ENCODE peak calls at places on chromosomes 16 and 17, in seven cellular contexts. N, L, V, I, C, B and W are unnamed samples.
A peak's percentile ranks its signal among the peaks of the same experiment; 100 is the strongest.

GRCh38 chr16:49459953-49460735 is 86.5 kb downstream of the C16orf78 start:
- DNase-seq in N (no peak), L (no peak), V (no peak), I (no peak), C (no peak), B (no peak), W (no peak)

GRCh38 chr17:39138416-39139136 is 12.9 kb downstream of the PLXDC1 start:
- DNase-seq in N (no peak), L (no peak), V (no peak), I (no peak), C (no peak), B (no peak), W (no peak)

GRCh38 chr16:66416136-66416535 is 11.0 kb upstream of the BEAN1 start:
- DNase-seq in N (no peak), L (no peak), V (no peak), I (no peak), C (no peak), B (no peak), W (no peak)

GRCh38 chr16:8926827-8927226 is 36.9 kb downstream of the USP7 start:
- DNase-seq in N (no peak), L (no peak), V (no peak), I (no peak), C (no peak), B (no peak), W (no peak)

GRCh38 chr17:21042434-21043295 is at the start of gene USP22:
- DNase-seq in N (no peak), L (no peak), V (no peak), I (peak; percentile 56), C (peak; percentile 71), B (peak; percentile 52), W (no peak)

GRCh38 chr16:77993586-77993985 is 28.8 kb upstream of the CLEC3A start:
- DNase-seq in N (no peak), L (peak; percentile 15), V (no peak), I (no peak), C (no peak), B (no peak), W (no peak)

GRCh38 chr17:81002409-81003361 is 11.0 kb downstream of the CHMP6 start:
- DNase-seq in N (peak; percentile 45), L (no peak), V (no peak), I (peak; percentile 40), C (peak; percentile 76), B (no peak), W (peak; percentile 56)

GRCh38 chr17:17774009-17774881 is 62.5 kb downstream of the SREBF1 start:
- DNase-seq in N (peak; percentile 43), L (no peak), V (no peak), I (no peak), C (no peak), B (no peak), W (no peak)

GRCh38 chr17:49582055-49582703 is 6.5 kb downstream of the NXPH3 start:
- DNase-seq in N (no peak), L (no peak), V (no peak), I (no peak), C (no peak), B (no peak), W (no peak)

GRCh38 chr17:65600518-65600917 is 39.1 kb upstream of the AXIN2 start:
- DNase-seq in N (no peak), L (no peak), V (no peak), I (no peak), C (no peak), B (no peak), W (no peak)

GRCh38 chr17:44354582-44355309 is 8.9 kb downstream of the FAM171A2 start:
- DNase-seq in N (no peak), L (no peak), V (peak; percentile 44), I (no peak), C (no peak), B (peak; percentile 79), W (no peak)

GRCh38 chr16:81478294-81478693 is 33.7 kb downstream of the CMIP start:
- DNase-seq in N (no peak), L (no peak), V (no peak), I (no peak), C (no peak), B (no peak), W (no peak)

GRCh38 chr17:63974594-63975192 is 2.0 kb upstream of the SCN4A start:
- DNase-seq in N (no peak), L (no peak), V (no peak), I (peak; percentile 34), C (no peak), B (no peak), W (no peak)

GRCh38 chr17:11948791-11949190 is 48.5 kb downstream of the ZNF18 start:
- DNase-seq in N (no peak), L (peak; percentile 42), V (no peak), I (peak; percentile 71), C (no peak), B (no peak), W (peak; percentile 10)

GRCh38 chr16:27849621-27850020 is 213.9 kb downstream of the GSG1L start:
- DNase-seq in N (no peak), L (no peak), V (no peak), I (no peak), C (no peak), B (no peak), W (no peak)

GRCh38 chr17:44988256-44988942 is 20.3 kb upstream of the C1QL1 start:
- DNase-seq in N (no peak), L (no peak), V (no peak), I (no peak), C (no peak), B (no peak), W (no peak)

GRCh38 chr17:1583569-1583968 is 21.0 kb upstream of the PITPNA start:
- DNase-seq in N (no peak), L (no peak), V (no peak), I (no peak), C (no peak), B (no peak), W (no peak)

GRCh38 chr17:54898576-54898975 is 2.1 kb upstream of the TOM1L1 start:
- DNase-seq in N (no peak), L (no peak), V (no peak), I (no peak), C (no peak), B (no peak), W (no peak)

GRCh38 chr16:53091508-53092211 is 36.9 kb downstream of the CHD9 start:
- DNase-seq in N (peak; percentile 78), L (peak; percentile 88), V (no peak), I (peak; percentile 92), C (no peak), B (peak; percentile 23), W (peak; percentile 98)

GRCh38 chr17:77285594-77286390 is 145.0 kb downstream of the SEC14L1 start:
- DNase-seq in N (no peak), L (peak; percentile 80), V (no peak), I (peak; percentile 88), C (peak; percentile 31), B (no peak), W (peak; percentile 90)

GRCh38 chr16:78504391-78504945 is 405.0 kb downstream of the WWOX start:
- DNase-seq in N (no peak), L (no peak), V (no peak), I (no peak), C (no peak), B (no peak), W (peak; percentile 14)

GRCh38 chr17:40122944-40123810 is 1.4 kb downstream of the MSL1 start:
- DNase-seq in N (no peak), L (no peak), V (peak; percentile 66), I (peak; percentile 77), C (no peak), B (peak; percentile 73), W (no peak)

GRCh38 chr16:75810998-75811634 is 84.8 kb upstream of the CPHXL start:
- DNase-seq in N (no peak), L (no peak), V (no peak), I (no peak), C (no peak), B (no peak), W (no peak)

GRCh38 chr17:42312035-42312284 is 23.7 kb downstream of the STAT5A start:
- DNase-seq in N (no peak), L (no peak), V (no peak), I (no peak), C (no peak), B (no peak), W (no peak)

GRCh38 chr16:75104836-75105235 is 11.7 kb downstream of the LDHD start:
- DNase-seq in N (no peak), L (no peak), V (no peak), I (no peak), C (no peak), B (no peak), W (no peak)

GRCh38 chr16:65481956-65482355 is 360.1 kb upstream of the CDH11 start:
- DNase-seq in N (no peak), L (no peak), V (no peak), I (no peak), C (no peak), B (no peak), W (no peak)

GRCh38 chr17:1787301-1787902 is 25.5 kb downstream of the SERPINF1 start:
- DNase-seq in N (no peak), L (peak; percentile 89), V (no peak), I (peak; percentile 96), C (no peak), B (no peak), W (peak; percentile 92)